ENCODE peak calls at places on chromosome X, in seven cellular contexts. One of them, this sample, is unnamed.

GRCh38 chrX:153526040-153526439 is 8.6 kb downstream of the ATP2B3 start:
- DNase-seq in GM12891: no peak
- DNase-seq in esophagus muscularis mucosa: no peak
- DNase-seq in transverse colon: no peak
- DNase-seq in GM12878: no peak
- DNase-seq in breast epithelium: no peak
- DNase-seq in ovary: no peak
- DNase-seq in this sample: no peak

GRCh38 chrX:117743469-117744251 is 372.9 kb downstream of the KLHL13 start:
- DNase-seq in esophagus muscularis mucosa: no peak
- DNase-seq in GM12878: no peak
- DNase-seq in breast epithelium: no peak
- DNase-seq in transverse colon: peak
- DNase-seq in ovary: no peak
- DNase-seq in GM12891: no peak
- DNase-seq in this sample: no peak

GRCh38 chrX:104351173-104351769 is 96.5 kb upstream of the ESX1 start:
- DNase-seq in transverse colon: no peak
- DNase-seq in GM12891: no peak
- DNase-seq in esophagus muscularis mucosa: no peak
- DNase-seq in ovary: no peak
- DNase-seq in GM12878: no peak
- DNase-seq in breast epithelium: no peak
- DNase-seq in this sample: peak

GRCh38 chrX:127552571-127552970 is 499.6 kb downstream of the ACTRT1 start:
- DNase-seq in GM12891: no peak
- DNase-seq in esophagus muscularis mucosa: no peak
- DNase-seq in breast epithelium: no peak
- DNase-seq in transverse colon: no peak
- DNase-seq in GM12878: no peak
- DNase-seq in ovary: no peak
- DNase-seq in this sample: no peak

GRCh38 chrX:97332963-97333362 is 449.3 kb downstream of the RPA4 start:
- DNase-seq in breast epithelium: no peak
- DNase-seq in esophagus muscularis mucosa: no peak
- DNase-seq in GM12878: no peak
- DNase-seq in transverse colon: no peak
- DNase-seq in GM12891: no peak
- DNase-seq in ovary: no peak
- DNase-seq in this sample: no peak

GRCh38 chrX:132044953-132045352 is 21.9 kb downstream of the STK26 start:
- DNase-seq in breast epithelium: no peak
- DNase-seq in esophagus muscularis mucosa: no peak
- DNase-seq in ovary: no peak
- DNase-seq in transverse colon: no peak
- DNase-seq in GM12878: no peak
- DNase-seq in GM12891: no peak
- DNase-seq in this sample: no peak

GRCh38 chrX:147476008-147476407 is 435.7 kb upstream of the FMR1 start:
- DNase-seq in ovary: no peak
- DNase-seq in GM12878: no peak
- DNase-seq in esophagus muscularis mucosa: no peak
- DNase-seq in breast epithelium: no peak
- DNase-seq in transverse colon: peak
- DNase-seq in GM12891: no peak
- DNase-seq in this sample: no peak

GRCh38 chrX:112642349-112642748 is 37.4 kb downstream of the LHFPL1 start:
- DNase-seq in breast epithelium: no peak
- DNase-seq in transverse colon: peak
- DNase-seq in GM12878: no peak
- DNase-seq in GM12891: no peak
- DNase-seq in esophagus muscularis mucosa: no peak
- DNase-seq in ovary: peak
- DNase-seq in this sample: no peak

GRCh38 chrX:42803320-42803719 is 25.4 kb upstream of the PPP1R2C start:
- DNase-seq in GM12891: no peak
- DNase-seq in esophagus muscularis mucosa: no peak
- DNase-seq in transverse colon: no peak
- DNase-seq in GM12878: no peak
- DNase-seq in breast epithelium: no peak
- DNase-seq in ovary: no peak
- DNase-seq in this sample: no peak

GRCh38 chrX:63754860-63755579 is 30.0 kb downstream of the ARHGEF9 start:
- DNase-seq in GM12878: peak
- DNase-seq in breast epithelium: peak
- DNase-seq in ovary: peak
- DNase-seq in GM12891: peak
- DNase-seq in esophagus muscularis mucosa: peak
- DNase-seq in transverse colon: peak
- DNase-seq in this sample: peak

GRCh38 chrX:56499372-56499771 is 64.1 kb upstream of the UBQLN2 start:
- DNase-seq in esophagus muscularis mucosa: no peak
- DNase-seq in transverse colon: no peak
- DNase-seq in breast epithelium: no peak
- DNase-seq in ovary: no peak
- DNase-seq in GM12891: no peak
- DNase-seq in GM12878: no peak
- DNase-seq in this sample: no peak

GRCh38 chrX:133881893-133882292 is 103.5 kb downstream of the GPC3 start:
- DNase-seq in GM12878: no peak
- DNase-seq in GM12891: no peak
- DNase-seq in ovary: no peak
- DNase-seq in transverse colon: no peak
- DNase-seq in esophagus muscularis mucosa: no peak
- DNase-seq in breast epithelium: no peak
- DNase-seq in this sample: no peak

GRCh38 chrX:130916636-130917422 is 13.8 kb upstream of the ENOX2 start:
- DNase-seq in ovary: peak
- DNase-seq in GM12891: peak
- DNase-seq in transverse colon: peak
- DNase-seq in esophagus muscularis mucosa: no peak
- DNase-seq in breast epithelium: no peak
- DNase-seq in GM12878: no peak
- DNase-seq in this sample: no peak

GRCh38 chrX:78455901-78456300 is 128.5 kb upstream of the CYSLTR1 start:
- DNase-seq in GM12891: no peak
- DNase-seq in transverse colon: no peak
- DNase-seq in ovary: no peak
- DNase-seq in esophagus muscularis mucosa: no peak
- DNase-seq in GM12878: no peak
- DNase-seq in breast epithelium: no peak
- DNase-seq in this sample: peak

GRCh38 chrX:69163936-69164741 is 1.1 kb downstream of the PJA1 start:
- DNase-seq in breast epithelium: no peak
- DNase-seq in esophagus muscularis mucosa: peak
- DNase-seq in GM12891: peak
- DNase-seq in transverse colon: peak
- DNase-seq in ovary: peak
- DNase-seq in GM12878: no peak
- DNase-seq in this sample: no peak

GRCh38 chrX:51024106-51024696 is 113.7 kb downstream of the BMP15 start:
- DNase-seq in ovary: no peak
- DNase-seq in transverse colon: no peak
- DNase-seq in esophagus muscularis mucosa: no peak
- DNase-seq in breast epithelium: no peak
- DNase-seq in GM12878: no peak
- DNase-seq in GM12891: no peak
- DNase-seq in this sample: no peak

GRCh38 chrX:129176710-129177109 is 346.6 kb downstream of the SMARCA1 start:
- DNase-seq in breast epithelium: no peak
- DNase-seq in esophagus muscularis mucosa: no peak
- DNase-seq in GM12878: no peak
- DNase-seq in ovary: no peak
- DNase-seq in transverse colon: no peak
- DNase-seq in GM12891: no peak
- DNase-seq in this sample: no peak

GRCh38 chrX:3609800-3610199 is 103.6 kb downstream of the PRKX start:
- DNase-seq in breast epithelium: no peak
- DNase-seq in GM12878: no peak
- DNase-seq in transverse colon: no peak
- DNase-seq in esophagus muscularis mucosa: no peak
- DNase-seq in GM12891: no peak
- DNase-seq in ovary: no peak
- DNase-seq in this sample: peak

GRCh38 chrX:132833373-132833772 is 125.1 kb downstream of the HS6ST2 start:
- DNase-seq in breast epithelium: no peak
- DNase-seq in ovary: no peak
- DNase-seq in transverse colon: no peak
- DNase-seq in esophagus muscularis mucosa: no peak
- DNase-seq in GM12891: no peak
- DNase-seq in GM12878: no peak
- DNase-seq in this sample: no peak

GRCh38 chrX:100643943-100644587 is at the start of gene SRPX2:
- DNase-seq in breast epithelium: no peak
- DNase-seq in esophagus muscularis mucosa: no peak
- DNase-seq in ovary: peak
- DNase-seq in GM12891: no peak
- DNase-seq in GM12878: no peak
- DNase-seq in transverse colon: peak
- DNase-seq in this sample: peak

GRCh38 chrX:122572461-122572860 is 611.6 kb upstream of the GRIA3 start:
- DNase-seq in GM12878: no peak
- DNase-seq in breast epithelium: no peak
- DNase-seq in transverse colon: no peak
- DNase-seq in GM12891: no peak
- DNase-seq in ovary: no peak
- DNase-seq in esophagus muscularis mucosa: no peak
- DNase-seq in this sample: no peak

GRCh38 chrX:109927663-109928273 is 75.1 kb upstream of the TMEM164 start:
- DNase-seq in breast epithelium: no peak
- DNase-seq in esophagus muscularis mucosa: no peak
- DNase-seq in transverse colon: no peak
- DNase-seq in GM12891: no peak
- DNase-seq in ovary: no peak
- DNase-seq in GM12878: no peak
- DNase-seq in this sample: no peak

GRCh38 chrX:16664059-16664458 is 14.1 kb downstream of the S100G start:
- DNase-seq in breast epithelium: no peak
- DNase-seq in GM12878: no peak
- DNase-seq in GM12891: no peak
- DNase-seq in esophagus muscularis mucosa: no peak
- DNase-seq in transverse colon: no peak
- DNase-seq in ovary: no peak
- DNase-seq in this sample: no peak

GRCh38 chrX:79133897-79134296 is 10.6 kb upstream of the GPR174 start:
- DNase-seq in esophagus muscularis mucosa: no peak
- DNase-seq in GM12891: no peak
- DNase-seq in ovary: no peak
- DNase-seq in breast epithelium: no peak
- DNase-seq in transverse colon: no peak
- DNase-seq in GM12878: no peak
- DNase-seq in this sample: no peak

GRCh38 chrX:124346064-124346876 is at the start of gene SH2D1A:
- DNase-seq in esophagus muscularis mucosa: no peak
- DNase-seq in GM12891: no peak
- DNase-seq in ovary: no peak
- DNase-seq in breast epithelium: no peak
- DNase-seq in transverse colon: no peak
- DNase-seq in GM12878: no peak
- DNase-seq in this sample: no peak

GRCh38 chrX:56765816-56766553 is 36.9 kb downstream of the NBDY start:
- DNase-seq in ovary: no peak
- DNase-seq in esophagus muscularis mucosa: peak
- DNase-seq in transverse colon: peak
- DNase-seq in GM12878: no peak
- DNase-seq in GM12891: no peak
- DNase-seq in breast epithelium: no peak
- DNase-seq in this sample: no peak

GRCh38 chrX:65607070-65607742 is 60.2 kb upstream of the MSN start:
- DNase-seq in breast epithelium: no peak
- DNase-seq in esophagus muscularis mucosa: no peak
- DNase-seq in GM12878: no peak
- DNase-seq in GM12891: no peak
- DNase-seq in ovary: no peak
- DNase-seq in transverse colon: no peak
- DNase-seq in this sample: no peak

GRCh38 chrX:65406532-65406931 is 128.1 kb downstream of the LAS1L start:
- DNase-seq in GM12878: no peak
- DNase-seq in transverse colon: no peak
- DNase-seq in ovary: no peak
- DNase-seq in GM12891: no peak
- DNase-seq in breast epithelium: no peak
- DNase-seq in esophagus muscularis mucosa: no peak
- DNase-seq in this sample: no peak

GRCh38 chrX:68508799-68509198 is 9.9 kb downstream of the YIPF6 start:
- DNase-seq in breast epithelium: no peak
- DNase-seq in ovary: no peak
- DNase-seq in GM12891: no peak
- DNase-seq in GM12878: no peak
- DNase-seq in transverse colon: no peak
- DNase-seq in esophagus muscularis mucosa: no peak
- DNase-seq in this sample: no peak

GRCh38 chrX:119374736-119375135 is 24.4 kb upstream of the SLC25A43 start:
- DNase-seq in breast epithelium: no peak
- DNase-seq in GM12878: no peak
- DNase-seq in ovary: no peak
- DNase-seq in transverse colon: no peak
- DNase-seq in esophagus muscularis mucosa: no peak
- DNase-seq in GM12891: no peak
- DNase-seq in this sample: no peak

GRCh38 chrX:11427082-11428033 is 134.1 kb downstream of the AMELX start:
- DNase-seq in ovary: peak
- DNase-seq in transverse colon: peak
- DNase-seq in esophagus muscularis mucosa: no peak
- DNase-seq in GM12891: no peak
- DNase-seq in breast epithelium: no peak
- DNase-seq in GM12878: no peak
- DNase-seq in this sample: no peak
- TF ChIP-seq POLR2A in ovary: no peak
- TF ChIP-seq POLR2A in transverse colon: no peak
- TF ChIP-seq POLR2A in esophagus muscularis mucosa: no peak
- TF ChIP-seq POLR2A in GM12891: no peak
- TF ChIP-seq POLR2A in breast epithelium: no peak
- TF ChIP-seq POLR2A in GM12878: no peak
- TF ChIP-seq POLR2A in this sample: no peak

GRCh38 chrX:115591856-115592842 is 31.2 kb downstream of the PLS3 start:
- DNase-seq in breast epithelium: no peak
- DNase-seq in esophagus muscularis mucosa: no peak
- DNase-seq in ovary: no peak
- DNase-seq in GM12878: no peak
- DNase-seq in GM12891: no peak
- DNase-seq in transverse colon: no peak
- DNase-seq in this sample: no peak
- TF ChIP-seq POLR2A in breast epithelium: no peak
- TF ChIP-seq POLR2A in esophagus muscularis mucosa: no peak
- TF ChIP-seq POLR2A in ovary: no peak
- TF ChIP-seq POLR2A in GM12878: no peak
- TF ChIP-seq POLR2A in GM12891: no peak
- TF ChIP-seq POLR2A in transverse colon: no peak
- TF ChIP-seq POLR2A in this sample: no peak

GRCh38 chrX:10033360-10034007 is 66.3 kb downstream of the CLDN34 start:
- DNase-seq in ovary: no peak
- DNase-seq in transverse colon: no peak
- DNase-seq in breast epithelium: no peak
- DNase-seq in GM12878: no peak
- DNase-seq in esophagus muscularis mucosa: no peak
- DNase-seq in GM12891: no peak
- DNase-seq in this sample: no peak
- TF ChIP-seq POLR2A in ovary: no peak
- TF ChIP-seq POLR2A in transverse colon: no peak
- TF ChIP-seq POLR2A in breast epithelium: no peak
- TF ChIP-seq POLR2A in GM12878: no peak
- TF ChIP-seq POLR2A in esophagus muscularis mucosa: no peak
- TF ChIP-seq POLR2A in GM12891: no peak
- TF ChIP-seq POLR2A in this sample: no peak

GRCh38 chrX:18874560-18875255 is 109.2 kb downstream of the PHKA2 start:
- DNase-seq in breast epithelium: no peak
- DNase-seq in esophagus muscularis mucosa: no peak
- DNase-seq in ovary: no peak
- DNase-seq in GM12891: no peak
- DNase-seq in transverse colon: no peak
- DNase-seq in GM12878: no peak
- DNase-seq in this sample: no peak
- TF ChIP-seq POLR2A in breast epithelium: no peak
- TF ChIP-seq POLR2A in esophagus muscularis mucosa: no peak
- TF ChIP-seq POLR2A in ovary: no peak
- TF ChIP-seq POLR2A in GM12891: no peak
- TF ChIP-seq POLR2A in transverse colon: no peak
- TF ChIP-seq POLR2A in GM12878: no peak
- TF ChIP-seq POLR2A in this sample: no peak